ENCODE peak calls at places on chromosomes 16 and 17, in six cellular contexts. One of them, this sample, is unnamed. For H3K36me3, the result is how much of the 10 kb centered on the place peaks cover.

GRCh38 chr17:39834017-39834416 is 30.1 kb downstream of the IKZF3 start:
- DNase-seq in HCT116: no peak
- DNase-seq in transverse colon: no peak
- DNase-seq in prostate gland: no peak
- DNase-seq in upper lobe of left lung: no peak
- DNase-seq in GM23338: no peak
- DNase-seq in this sample: no peak

GRCh38 chr16:11202260-11203091 is 53.5 kb downstream of the SOCS1 start:
- DNase-seq in HCT116: no peak
- DNase-seq in transverse colon: no peak
- DNase-seq in prostate gland: no peak
- DNase-seq in upper lobe of left lung: no peak
- DNase-seq in GM23338: no peak
- DNase-seq in this sample: no peak

GRCh38 chr17:633133-633532 is 81.5 kb downstream of the VPS53 start:
- DNase-seq in HCT116: no peak
- DNase-seq in transverse colon: no peak
- DNase-seq in prostate gland: no peak
- DNase-seq in upper lobe of left lung: no peak
- DNase-seq in GM23338: no peak
- DNase-seq in this sample: no peak

GRCh38 chr17:32100971-32101631 is 41.2 kb upstream of the RHOT1 start:
- DNase-seq in HCT116: no peak
- DNase-seq in transverse colon: peak
- DNase-seq in prostate gland: no peak
- DNase-seq in upper lobe of left lung: no peak
- DNase-seq in GM23338: no peak
- DNase-seq in this sample: no peak

GRCh38 chr17:50272711-50273653 is 1.3 kb upstream of the TMEM92 start:
- DNase-seq in HCT116: no peak
- DNase-seq in transverse colon: peak
- DNase-seq in prostate gland: no peak
- DNase-seq in upper lobe of left lung: peak
- DNase-seq in GM23338: peak
- DNase-seq in this sample: peak

GRCh38 chr16:87686697-87687570 is 78.9 kb downstream of the KLHDC4 start:
- DNase-seq in HCT116: no peak
- DNase-seq in transverse colon: no peak
- DNase-seq in prostate gland: no peak
- DNase-seq in upper lobe of left lung: no peak
- DNase-seq in GM23338: no peak
- DNase-seq in this sample: no peak

GRCh38 chr17:42744283-42744805 is 496 bp downstream of the EZH1 start:
- DNase-seq in HCT116: peak
- DNase-seq in transverse colon: peak
- DNase-seq in prostate gland: peak
- DNase-seq in upper lobe of left lung: peak
- DNase-seq in GM23338: peak
- DNase-seq in this sample: no peak

GRCh38 chr17:60094754-60095153 is 16.0 kb upstream of the HEATR6 start:
- DNase-seq in HCT116: no peak
- DNase-seq in transverse colon: no peak
- DNase-seq in prostate gland: peak
- DNase-seq in upper lobe of left lung: no peak
- DNase-seq in GM23338: no peak
- DNase-seq in this sample: no peak

GRCh38 chr16:73350707-73351452 is 303.0 kb upstream of the ZFHX3 start:
- DNase-seq in HCT116: no peak
- DNase-seq in transverse colon: no peak
- DNase-seq in prostate gland: no peak
- DNase-seq in upper lobe of left lung: no peak
- DNase-seq in GM23338: no peak
- DNase-seq in this sample: no peak

GRCh38 chr17:47733047-47733413 is at the start of gene TBX21:
- DNase-seq in HCT116: peak
- DNase-seq in transverse colon: peak
- DNase-seq in prostate gland: peak
- DNase-seq in upper lobe of left lung: peak
- DNase-seq in GM23338: peak
- DNase-seq in this sample: peak

GRCh38 chr16:84599528-84600202 is 18.2 kb downstream of the COTL1 start:
- DNase-seq in HCT116: no peak
- DNase-seq in transverse colon: peak
- DNase-seq in prostate gland: no peak
- DNase-seq in upper lobe of left lung: peak
- DNase-seq in GM23338: peak
- DNase-seq in this sample: peak

GRCh38 chr17:82213251-82214011 is 789 bp upstream of the CCDC57 start:
- DNase-seq in HCT116: no peak
- DNase-seq in transverse colon: peak
- DNase-seq in prostate gland: no peak
- DNase-seq in upper lobe of left lung: no peak
- DNase-seq in GM23338: peak
- DNase-seq in this sample: peak
- TF ChIP-seq POLR2AphosphoS5 in HCT116: peak
- TF ChIP-seq POLR2AphosphoS5 in transverse colon: no peak
- TF ChIP-seq POLR2AphosphoS5 in prostate gland: peak
- TF ChIP-seq POLR2AphosphoS5 in upper lobe of left lung: peak
- TF ChIP-seq POLR2AphosphoS5 in GM23338: no peak
- TF ChIP-seq POLR2AphosphoS5 in this sample: no peak

GRCh38 chr16:22366371-22366770 is 8.0 kb downstream of the CDR2 start:
- DNase-seq in HCT116: no peak
- DNase-seq in transverse colon: no peak
- DNase-seq in prostate gland: no peak
- DNase-seq in upper lobe of left lung: no peak
- DNase-seq in GM23338: no peak
- DNase-seq in this sample: no peak
- H3K36me3 ChIP-seq in HCT116: under half
- H3K36me3 ChIP-seq in transverse colon: under half
- H3K36me3 ChIP-seq in prostate gland: under half
- H3K36me3 ChIP-seq in upper lobe of left lung: under half
- H3K36me3 ChIP-seq in GM23338: under half
- H3K36me3 ChIP-seq in this sample: under half

GRCh38 chr17:28397687-28398279 is 8.2 kb downstream of the SLC46A1 start:
- DNase-seq in HCT116: no peak
- DNase-seq in transverse colon: no peak
- DNase-seq in prostate gland: no peak
- DNase-seq in upper lobe of left lung: no peak
- DNase-seq in GM23338: no peak
- DNase-seq in this sample: no peak
- TF ChIP-seq POLR2AphosphoS5 in HCT116: no peak
- TF ChIP-seq POLR2AphosphoS5 in transverse colon: no peak
- TF ChIP-seq POLR2AphosphoS5 in prostate gland: no peak
- TF ChIP-seq POLR2AphosphoS5 in upper lobe of left lung: no peak
- TF ChIP-seq POLR2AphosphoS5 in GM23338: no peak
- TF ChIP-seq POLR2AphosphoS5 in this sample: peak

GRCh38 chr17:36994438-36994837 is 45.7 kb downstream of the AATF start:
- DNase-seq in HCT116: no peak
- DNase-seq in transverse colon: no peak
- DNase-seq in prostate gland: no peak
- DNase-seq in upper lobe of left lung: no peak
- DNase-seq in GM23338: no peak
- DNase-seq in this sample: no peak
- H3K36me3 ChIP-seq in HCT116: under half
- H3K36me3 ChIP-seq in transverse colon: half or more
- H3K36me3 ChIP-seq in prostate gland: under half
- H3K36me3 ChIP-seq in upper lobe of left lung: under half
- H3K36me3 ChIP-seq in GM23338: under half
- H3K36me3 ChIP-seq in this sample: half or more

GRCh38 chr17:58092101-58092796 is 9.0 kb downstream of the DYNLL2 start:
- DNase-seq in HCT116: no peak
- DNase-seq in transverse colon: no peak
- DNase-seq in prostate gland: no peak
- DNase-seq in upper lobe of left lung: no peak
- DNase-seq in GM23338: no peak
- DNase-seq in this sample: no peak

GRCh38 chr17:58094118-58094517 is 10.9 kb downstream of the DYNLL2 start:
- DNase-seq in HCT116: no peak
- DNase-seq in transverse colon: no peak
- DNase-seq in prostate gland: no peak
- DNase-seq in upper lobe of left lung: no peak
- DNase-seq in GM23338: no peak
- DNase-seq in this sample: no peak

GRCh38 chr17:58091024-58091567 is 7.9 kb downstream of the DYNLL2 start:
- DNase-seq in HCT116: no peak
- DNase-seq in transverse colon: no peak
- DNase-seq in prostate gland: no peak
- DNase-seq in upper lobe of left lung: no peak
- DNase-seq in GM23338: no peak
- DNase-seq in this sample: no peak

GRCh38 chr17:58089111-58089510 is 5.9 kb downstream of the DYNLL2 start:
- DNase-seq in HCT116: no peak
- DNase-seq in transverse colon: no peak
- DNase-seq in prostate gland: no peak
- DNase-seq in upper lobe of left lung: no peak
- DNase-seq in GM23338: no peak
- DNase-seq in this sample: no peak

GRCh38 chr17:58092797-58093385 is 9.7 kb downstream of the DYNLL2 start:
- DNase-seq in HCT116: no peak
- DNase-seq in transverse colon: no peak
- DNase-seq in prostate gland: no peak
- DNase-seq in upper lobe of left lung: no peak
- DNase-seq in GM23338: no peak
- DNase-seq in this sample: no peak
- TF ChIP-seq POLR2AphosphoS5 in HCT116: no peak
- TF ChIP-seq POLR2AphosphoS5 in transverse colon: no peak
- TF ChIP-seq POLR2AphosphoS5 in prostate gland: no peak
- TF ChIP-seq POLR2AphosphoS5 in upper lobe of left lung: no peak
- TF ChIP-seq POLR2AphosphoS5 in GM23338: no peak
- TF ChIP-seq POLR2AphosphoS5 in this sample: no peak

DNA sequence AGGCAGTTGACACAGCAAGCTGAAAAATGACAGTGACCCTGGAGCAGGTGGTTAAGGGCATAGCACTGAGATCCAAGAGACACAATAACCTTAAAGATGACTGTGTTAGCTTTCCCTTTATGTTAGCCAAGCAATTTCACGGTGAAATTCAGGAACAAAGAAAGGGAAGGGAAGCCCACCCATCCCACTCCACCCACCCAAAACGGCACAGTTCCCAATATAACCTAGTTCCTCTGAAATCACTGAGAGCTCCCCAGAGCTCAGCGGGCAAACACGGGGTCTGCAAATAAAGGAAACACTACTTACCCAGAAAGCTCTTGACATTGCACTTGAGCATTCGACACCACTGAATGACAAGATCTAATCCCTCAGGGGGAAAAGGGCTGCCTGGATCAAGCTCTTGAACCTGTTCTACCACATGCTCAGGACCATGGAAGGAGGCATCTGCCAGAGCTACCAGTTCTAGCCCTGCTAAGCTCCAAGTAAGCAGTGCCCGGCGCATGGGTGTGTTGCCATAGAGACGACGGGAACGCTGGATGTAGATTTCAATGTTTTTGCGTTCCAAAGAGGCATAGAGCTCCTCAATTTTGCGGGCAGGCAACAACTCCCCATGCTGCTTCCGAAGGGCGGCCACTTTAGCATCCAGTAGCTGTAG is 10.6 kb downstream of the BLTP2 start:
- DNase-seq in HCT116: no peak
- DNase-seq in transverse colon: no peak
- DNase-seq in prostate gland: no peak
- DNase-seq in upper lobe of left lung: no peak
- DNase-seq in GM23338: no peak
- DNase-seq in this sample: no peak
- H3K36me3 ChIP-seq in HCT116: half or more
- H3K36me3 ChIP-seq in transverse colon: half or more
- H3K36me3 ChIP-seq in prostate gland: under half
- H3K36me3 ChIP-seq in upper lobe of left lung: half or more
- H3K36me3 ChIP-seq in GM23338: half or more
- H3K36me3 ChIP-seq in this sample: half or more

GRCh38 chr16:66927012-66927436 is 1.7 kb upstream of the RRAD start:
- DNase-seq in HCT116: no peak
- DNase-seq in transverse colon: no peak
- DNase-seq in prostate gland: no peak
- DNase-seq in upper lobe of left lung: peak
- DNase-seq in GM23338: peak
- DNase-seq in this sample: no peak
- TF ChIP-seq POLR2AphosphoS5 in HCT116: no peak
- TF ChIP-seq POLR2AphosphoS5 in transverse colon: no peak
- TF ChIP-seq POLR2AphosphoS5 in prostate gland: no peak
- TF ChIP-seq POLR2AphosphoS5 in upper lobe of left lung: peak
- TF ChIP-seq POLR2AphosphoS5 in GM23338: no peak
- TF ChIP-seq POLR2AphosphoS5 in this sample: no peak

GRCh38 chr17:57625511-57625910 is 119.6 kb downstream of the CCDC182 start:
- DNase-seq in HCT116: no peak
- DNase-seq in transverse colon: no peak
- DNase-seq in prostate gland: no peak
- DNase-seq in upper lobe of left lung: no peak
- DNase-seq in GM23338: no peak
- DNase-seq in this sample: no peak
- H3K36me3 ChIP-seq in HCT116: under half
- H3K36me3 ChIP-seq in transverse colon: under half
- H3K36me3 ChIP-seq in prostate gland: under half
- H3K36me3 ChIP-seq in upper lobe of left lung: under half
- H3K36me3 ChIP-seq in GM23338: under half
- H3K36me3 ChIP-seq in this sample: under half

GRCh38 chr17:55690105-55690508 is 32.6 kb downstream of the TMEM100 start:
- DNase-seq in HCT116: no peak
- DNase-seq in transverse colon: no peak
- DNase-seq in prostate gland: no peak
- DNase-seq in upper lobe of left lung: no peak
- DNase-seq in GM23338: no peak
- DNase-seq in this sample: no peak
- TF ChIP-seq POLR2AphosphoS5 in HCT116: no peak
- TF ChIP-seq POLR2AphosphoS5 in transverse colon: peak
- TF ChIP-seq POLR2AphosphoS5 in prostate gland: no peak
- TF ChIP-seq POLR2AphosphoS5 in upper lobe of left lung: no peak
- TF ChIP-seq POLR2AphosphoS5 in GM23338: no peak
- TF ChIP-seq POLR2AphosphoS5 in this sample: no peak